ENCODE peak calls at places on chromosomes 12 and 14, in seven cellular contexts. F is A549; S is stimulated activated CD4-positive, alpha-beta T cell treated with anti-CD3 and anti-CD28 coated beads, TNF-alpha, amount 100 ng/mL, for 48 hours; A is neural crest cell; D is nucleus accumbens; V is upper lobe of left lung; L is smooth muscle cell of the brain vasculature. X is an unnamed sample.
A peak's percentile ranks its signal among the peaks of the same experiment; 100 is the strongest.

GRCh38 chr12:128982933-128983332 is 129.7 kb downstream of the GLT1D1 start:
- DNase-seq in F (no peak), S (no peak), A (no peak), D (no peak), V (no peak), L (no peak), X (no peak)

GRCh38 chr12:121284551-121285390 is 11.7 kb downstream of the CAMKK2 start:
- DNase-seq in F (no peak), S (no peak), A (no peak), D (no peak), V (no peak), L (no peak), X (no peak)

GRCh38 chr12:130333341-130333740 is 4.3 kb upstream of the PIWIL1 start:
- DNase-seq in F (no peak), S (no peak), A (no peak), D (no peak), V (no peak), L (no peak), X (no peak)

GRCh38 chr12:132043216-132043615 is 93.5 kb downstream of the EP400 start:
- DNase-seq in F (no peak), S (no peak), A (no peak), D (no peak), V (no peak), L (no peak), X (no peak)

GRCh38 chr14:70655110-70655826 is 13.6 kb downstream of the TTC9 start:
- DNase-seq in F (no peak), S (peak; percentile 35), A (no peak), D (no peak), V (peak; percentile 49), L (no peak), X (peak; percentile 80)

GRCh38 chr14:79448922-79449321 is 762.4 kb downstream of the DIO2 start:
- DNase-seq in F (no peak), S (no peak), A (no peak), D (no peak), V (no peak), L (no peak), X (no peak)

GRCh38 chr12:84756961-84757360 is 155.6 kb downstream of the SLC6A15 start:
- DNase-seq in F (no peak), S (no peak), A (no peak), D (no peak), V (no peak), L (no peak), X (no peak)

GRCh38 chr14:85024931-85025330 is 505.0 kb upstream of the FLRT2 start:
- DNase-seq in F (no peak), S (no peak), A (no peak), D (no peak), V (no peak), L (no peak), X (no peak)

GRCh38 chr12:71303199-71303598 is 136.4 kb upstream of the LGR5 start:
- DNase-seq in F (no peak), S (no peak), A (no peak), D (no peak), V (no peak), L (no peak), X (no peak)

GRCh38 chr12:79885956-79886490 is 48.9 kb downstream of the PPP1R12A start:
- DNase-seq in F (no peak), S (no peak), A (no peak), D (no peak), V (no peak), L (no peak), X (no peak)

GRCh38 chr12:89740943-89741342 is 32.3 kb upstream of the ATP2B1 start:
- DNase-seq in F (no peak), S (no peak), A (no peak), D (no peak), V (no peak), L (no peak), X (no peak)

GRCh38 chr14:104294628-104294982 is 156.2 kb downstream of the KIF26A start:
- DNase-seq in F (no peak), S (no peak), A (no peak), D (no peak), V (no peak), L (no peak), X (no peak)

GRCh38 chr14:99241314-99242035 is 30.5 kb downstream of the BCL11B start:
- DNase-seq in F (no peak), S (no peak), A (no peak), D (no peak), V (no peak), L (no peak), X (no peak)

GRCh38 chr12:47967461-47968430 is 4.3 kb downstream of the TMEM106C start:
- DNase-seq in F (no peak), S (no peak), A (no peak), D (no peak), V (no peak), L (no peak), X (no peak)

GRCh38 chr12:70644836-70645235 is 7.6 kb upstream of the PTPRB start:
- DNase-seq in F (peak; percentile 25), S (no peak), A (no peak), D (no peak), V (no peak), L (no peak), X (no peak)

GRCh38 chr14:65070710-65071033 is 31.6 kb downstream of the MAX start:
- DNase-seq in F (no peak), S (no peak), A (no peak), D (no peak), V (no peak), L (no peak), X (no peak)

GRCh38 chr14:93706360-93706955 is 81.8 kb downstream of the PRIMA1 start:
- DNase-seq in F (no peak), S (no peak), A (no peak), D (no peak), V (no peak), L (no peak), X (no peak)

GRCh38 chr12:12890815-12891645 is at the start of gene GPRC5A:
- DNase-seq in F (peak; percentile 99), S (peak; percentile 8), A (peak; percentile 16), D (peak; percentile 88), V (peak; percentile 93), L (peak; percentile 83), X (no peak)

GRCh38 chr14:76390621-76391020 is 14.7 kb downstream of the ESRRB start:
- DNase-seq in F (no peak), S (no peak), A (no peak), D (no peak), V (no peak), L (no peak), X (no peak)

GRCh38 chr14:102666635-102667034 is 74.2 kb downstream of the RCOR1 start:
- DNase-seq in F (no peak), S (no peak), A (no peak), D (no peak), V (no peak), L (no peak), X (no peak)